ENCODE peak calls at places on chromosomes 7 and 10, in six cellular contexts. One of them, this sample, is unnamed.

GRCh38 chr7:27169658-27170493 is 4.2 kb downstream of the HOXA10 start:
- DNase-seq in Calu3: peak
- DNase-seq in stomach: no peak
- DNase-seq in lower leg skin: no peak
- DNase-seq in GM10248: no peak
- DNase-seq in HT1080: peak
- DNase-seq in this sample: no peak

GRCh38 chr7:45922810-45923209 is 1.7 kb upstream of the IGFBP3 start:
- DNase-seq in Calu3: no peak
- DNase-seq in stomach: no peak
- DNase-seq in lower leg skin: no peak
- DNase-seq in GM10248: no peak
- DNase-seq in HT1080: no peak
- DNase-seq in this sample: no peak

GRCh38 chr7:116810267-116811116 is 51.9 kb upstream of the CAPZA2 start:
- DNase-seq in Calu3: no peak
- DNase-seq in stomach: no peak
- DNase-seq in lower leg skin: no peak
- DNase-seq in GM10248: no peak
- DNase-seq in HT1080: no peak
- DNase-seq in this sample: no peak

GRCh38 chr10:22002531-22003110 is 909 bp downstream of the DNAJC1 start:
- DNase-seq in Calu3: peak
- DNase-seq in stomach: no peak
- DNase-seq in lower leg skin: no peak
- DNase-seq in GM10248: peak
- DNase-seq in HT1080: peak
- DNase-seq in this sample: no peak

GRCh38 chr10:60518745-60519144 is 129.1 kb upstream of the ANK3 start:
- DNase-seq in Calu3: no peak
- DNase-seq in stomach: no peak
- DNase-seq in lower leg skin: no peak
- DNase-seq in GM10248: no peak
- DNase-seq in HT1080: no peak
- DNase-seq in this sample: no peak

GRCh38 chr7:1460757-1461639 is 1.7 kb upstream of the MICALL2 start:
- DNase-seq in Calu3: peak
- DNase-seq in stomach: peak
- DNase-seq in lower leg skin: peak
- DNase-seq in GM10248: peak
- DNase-seq in HT1080: peak
- DNase-seq in this sample: no peak

GRCh38 chr10:32323051-32323450 is 23.9 kb downstream of the EPC1 start:
- DNase-seq in Calu3: no peak
- DNase-seq in stomach: no peak
- DNase-seq in lower leg skin: no peak
- DNase-seq in GM10248: no peak
- DNase-seq in HT1080: no peak
- DNase-seq in this sample: no peak

GRCh38 chr10:131249238-131249956 is 62.1 kb downstream of the TCERG1L start:
- DNase-seq in Calu3: no peak
- DNase-seq in stomach: no peak
- DNase-seq in lower leg skin: no peak
- DNase-seq in GM10248: no peak
- DNase-seq in HT1080: no peak
- DNase-seq in this sample: no peak

GRCh38 chr7:45013465-45013967 is 13.5 kb downstream of the CCM2 start:
- DNase-seq in Calu3: no peak
- DNase-seq in stomach: no peak
- DNase-seq in lower leg skin: no peak
- DNase-seq in GM10248: no peak
- DNase-seq in HT1080: no peak
- DNase-seq in this sample: no peak

GRCh38 chr10:21372651-21373410 is 152.7 kb downstream of the SKIDA1 start:
- DNase-seq in Calu3: peak
- DNase-seq in stomach: no peak
- DNase-seq in lower leg skin: peak
- DNase-seq in GM10248: peak
- DNase-seq in HT1080: peak
- DNase-seq in this sample: no peak

GRCh38 chr10:17237915-17238444 is 9.9 kb downstream of the VIM start:
- DNase-seq in Calu3: no peak
- DNase-seq in stomach: no peak
- DNase-seq in lower leg skin: no peak
- DNase-seq in GM10248: no peak
- DNase-seq in HT1080: peak
- DNase-seq in this sample: no peak

This sample was measured in SIG-M5.